ENCODE peak calls at places on chromosome 12, in seven cellular contexts. Z is endothelial cell of umbilical vein, L is tibial artery, Y is neural progenitor cell, M is aorta, K is mucosa of descending colon, W is A549. Q is an unnamed sample. For H3K4me1, the result is how much of the 10 kb centered on the place peaks cover.

GRCh38 chr12:6067152-6067916 is 57.1 kb downstream of the VWF start:
- DNase-seq in Z (peak), L (peak), Y (peak), M (no peak), K (peak), W (peak), Q (no peak)

GRCh38 chr12:111873113-111873512 is 31.1 kb downstream of the MAPKAPK5 start:
- DNase-seq in Z (no peak), L (no peak), Y (no peak), M (no peak), K (no peak), W (no peak), Q (no peak)

GRCh38 chr12:118109088-118109487 is 5.3 kb upstream of the VSIG10 start:
- DNase-seq in Z (no peak), L (no peak), Y (no peak), M (no peak), K (no peak), W (no peak), Q (no peak)

GRCh38 chr12:6178981-6179761 is 21.0 kb upstream of the CD9 start:
- DNase-seq in Z (peak), L (no peak), Y (peak), M (peak), K (no peak), W (no peak), Q (peak)

GRCh38 chr12:41521872-41522379 is 333.8 kb downstream of the PDZRN4 start:
- DNase-seq in Z (peak), L (no peak), Y (no peak), M (no peak), K (no peak), W (peak), Q (peak)

GRCh38 chr12:103807561-103808238 is 33.3 kb downstream of the NT5DC3 start:
- DNase-seq in Z (no peak), L (no peak), Y (no peak), M (no peak), K (no peak), W (no peak), Q (no peak)

GRCh38 chr12:122072031-122072970 is 6.3 kb upstream of the MLXIP start:
- DNase-seq in Z (peak), L (peak), Y (peak), M (peak), K (no peak), W (peak), Q (peak)

GRCh38 chr12:96985515-96986362 is 78.7 kb downstream of the NEDD1 start:
- DNase-seq in Z (peak), L (no peak), Y (peak), M (no peak), K (peak), W (peak), Q (no peak)

GRCh38 chr12:49920241-49920914 is 16.7 kb upstream of the FAIM2 start:
- DNase-seq in Z (peak), L (peak), Y (no peak), M (no peak), K (no peak), W (no peak), Q (no peak)

GRCh38 chr12:89353188-89353822 is 1.0 kb upstream of the DUSP6 start:
- DNase-seq in Z (peak), L (peak), Y (peak), M (peak), K (peak), W (peak), Q (peak)

DNA sequence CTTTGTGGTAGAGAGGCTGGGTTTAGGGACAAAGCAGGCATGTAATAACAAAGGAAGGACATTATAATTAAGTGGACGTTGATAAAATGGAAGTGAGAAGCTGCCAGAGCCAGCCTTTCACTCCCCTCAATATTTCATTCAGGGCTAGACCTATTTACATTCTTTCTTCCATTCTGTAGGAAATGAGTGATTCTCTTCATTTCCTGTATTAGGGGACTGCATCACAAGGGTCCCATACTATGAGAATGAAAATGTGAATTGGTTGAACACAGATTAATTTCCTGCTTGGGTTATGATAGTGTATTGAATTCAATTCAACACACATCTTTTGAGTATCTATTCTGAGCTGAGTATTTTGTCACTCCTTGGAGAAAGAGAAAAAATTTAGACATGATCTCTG is 143.0 kb downstream of the OTOGL start:
- DNase-seq in Z (no peak), L (no peak), Y (no peak), M (no peak), K (no peak), W (no peak), Q (no peak)
- H3K4me3 ChIP-seq in Z (peak), L (no peak), Y (no peak), M (no peak), K (no peak), W (no peak), Q (no peak)

DNA sequence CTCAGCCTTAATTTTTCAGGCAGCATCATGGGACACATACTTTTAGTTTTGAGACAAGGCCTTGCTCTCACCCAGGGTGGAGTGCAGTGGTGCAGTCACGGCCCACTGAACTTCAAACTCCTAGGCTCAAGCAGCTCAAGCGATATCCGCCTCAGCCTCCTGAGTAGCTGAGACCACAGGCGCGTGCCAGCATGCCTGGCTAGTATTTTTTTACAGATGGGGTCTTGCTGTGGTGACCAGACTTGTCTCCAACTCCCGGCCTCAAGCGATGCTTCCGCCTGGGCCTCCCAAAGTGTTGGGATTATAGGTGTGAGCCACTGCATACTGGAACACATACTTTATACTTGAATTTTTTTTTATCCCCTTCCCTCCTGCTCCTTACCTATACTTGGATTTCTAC is 2.8 kb downstream of the RDH5 start:
- DNase-seq in Z (no peak), L (no peak), Y (no peak), M (peak), K (no peak), W (no peak), Q (no peak)
- H3K4me1 ChIP-seq in Z (under half), L (under half), Y (under half), M (under half), K (half or more), W (half or more), Q (under half)

DNA sequence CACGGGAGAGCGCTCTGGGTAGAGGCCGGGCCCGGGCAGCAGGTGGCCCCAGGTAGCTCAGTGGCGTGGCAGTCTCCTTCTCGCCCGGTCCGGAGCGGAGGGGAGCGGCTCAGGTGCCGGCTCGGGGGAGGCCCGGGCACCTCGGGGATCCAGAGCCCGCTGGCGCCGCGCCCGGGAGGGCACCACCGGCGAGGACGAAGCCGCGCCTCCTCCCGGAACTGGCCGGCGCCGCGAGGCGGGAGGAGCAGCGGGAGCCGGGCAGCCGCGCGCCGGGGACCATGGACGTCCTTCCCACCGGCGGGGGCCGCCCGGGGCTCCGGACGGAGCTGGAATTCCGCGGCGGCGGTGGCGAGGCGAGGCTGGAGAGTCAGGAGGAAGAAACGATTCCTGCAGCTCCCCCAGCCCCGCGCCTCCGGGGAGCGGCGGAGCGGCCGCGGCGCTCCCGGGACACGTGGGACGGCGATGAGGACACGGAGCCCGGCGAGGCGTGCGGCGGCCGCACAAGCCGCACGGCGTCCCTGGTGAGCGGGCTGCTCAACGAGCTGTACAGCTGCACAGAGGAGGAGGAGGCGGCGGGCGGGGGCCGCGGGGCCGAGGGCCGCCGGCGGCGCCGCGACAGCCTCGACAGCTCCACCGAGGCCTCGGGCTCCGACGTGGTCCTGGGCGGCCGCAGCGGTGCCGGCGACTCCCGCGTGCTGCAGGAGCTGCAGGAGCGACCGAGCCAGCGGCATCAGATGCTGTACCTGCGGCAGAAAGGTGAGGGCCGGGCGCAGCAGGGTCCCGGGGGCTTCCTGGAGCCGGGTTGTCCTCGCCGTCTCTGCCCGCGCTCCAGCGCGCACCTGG is 21.5 kb upstream of the GNS start:
- DNase-seq in Z (peak), L (no peak), Y (peak), M (peak), K (peak), W (peak), Q (no peak)
- H3K4me3 ChIP-seq in Z (peak), L (peak), Y (peak), M (peak), K (peak), W (peak), Q (peak)

GRCh38 chr12:119397540-119397939 is 63.0 kb downstream of the CCDC60 start:
- DNase-seq in Z (no peak), L (no peak), Y (no peak), M (no peak), K (no peak), W (no peak), Q (no peak)
- H3K4me1 ChIP-seq in Z (under half), L (under half), Y (under half), M (under half), K (under half), W (under half), Q (under half)

DNA sequence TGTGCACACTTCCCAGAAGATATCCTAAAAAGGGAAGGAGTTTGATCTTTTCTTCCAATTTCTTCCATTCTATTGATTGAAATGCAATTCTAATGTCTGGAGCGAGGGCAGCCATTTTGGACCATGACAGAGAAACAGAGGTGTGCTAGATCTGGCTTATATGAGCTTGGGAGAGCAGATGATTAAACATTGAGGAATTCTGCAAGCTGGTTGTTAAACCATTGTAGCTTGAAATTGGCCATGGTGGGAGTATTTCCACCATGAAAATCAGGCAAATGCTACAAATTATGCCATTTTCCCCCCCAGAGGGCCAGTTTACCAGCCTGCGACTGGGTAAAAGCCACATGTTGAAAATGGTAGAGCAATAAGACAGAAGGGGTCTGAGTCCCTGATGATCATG is 155.0 kb downstream of the PAWR start:
- DNase-seq in Z (no peak), L (no peak), Y (no peak), M (no peak), K (no peak), W (no peak), Q (no peak)
- H3K4me3 ChIP-seq in Z (no peak), L (no peak), Y (no peak), M (no peak), K (no peak), W (no peak), Q (no peak)

GRCh38 chr12:68178774-68179439 is 19.4 kb upstream of the IFNG start:
- DNase-seq in Z (no peak), L (no peak), Y (no peak), M (no peak), K (no peak), W (no peak), Q (no peak)
- H3K4me1 ChIP-seq in Z (under half), L (under half), Y (under half), M (under half), K (under half), W (under half), Q (under half)

GRCh38 chr12:53193953-53194716 is 12.9 kb downstream of the ITGB7 start:
- DNase-seq in Z (no peak), L (no peak), Y (no peak), M (no peak), K (no peak), W (no peak), Q (no peak)
- H3K4me3 ChIP-seq in Z (no peak), L (no peak), Y (no peak), M (no peak), K (no peak), W (no peak), Q (no peak)

GRCh38 chr12:110248096-110248447 is 33.0 kb upstream of the ATP2A2 start:
- DNase-seq in Z (no peak), L (no peak), Y (no peak), M (peak), K (peak), W (no peak), Q (no peak)

GRCh38 chr12:110249716-110250225 is 31.3 kb upstream of the ATP2A2 start:
- DNase-seq in Z (no peak), L (no peak), Y (no peak), M (no peak), K (peak), W (peak), Q (no peak)

GRCh38 chr12:110251381-110251780 is 29.7 kb upstream of the ATP2A2 start:
- DNase-seq in Z (no peak), L (no peak), Y (no peak), M (no peak), K (no peak), W (no peak), Q (no peak)

GRCh38 chr12:110247340-110248095 is 33.5 kb upstream of the ATP2A2 start:
- DNase-seq in Z (no peak), L (no peak), Y (no peak), M (no peak), K (peak), W (peak), Q (no peak)

DNA sequence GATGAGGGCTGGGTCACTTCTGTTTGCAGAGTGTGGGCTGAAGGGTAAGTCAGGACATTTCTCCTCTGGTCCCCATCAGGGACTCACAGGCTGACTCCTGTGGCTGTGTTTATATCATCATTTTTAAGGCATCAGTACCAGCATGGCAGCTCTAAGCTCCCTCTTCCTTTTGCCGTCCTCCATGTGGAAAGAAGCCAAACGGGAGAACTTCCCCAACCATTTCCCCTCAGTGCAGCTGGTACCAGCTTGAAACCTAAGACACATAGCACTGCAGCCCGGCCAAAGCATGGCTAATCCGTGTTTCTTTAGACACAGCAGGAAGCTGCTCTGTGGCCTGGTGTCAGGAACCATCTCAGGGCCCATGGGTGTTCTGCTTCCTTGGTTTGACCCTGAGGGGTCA is 31.9 kb upstream of the ATP2A2 start:
- DNase-seq in Z (peak), L (peak), Y (no peak), M (peak), K (no peak), W (no peak), Q (no peak)
- H3K4me1 ChIP-seq in Z (under half), L (under half), Y (under half), M (under half), K (under half), W (half or more), Q (under half)

GRCh38 chr12:114481200-114481535 is 75.2 kb upstream of the TBX5 start:
- DNase-seq in Z (no peak), L (no peak), Y (peak), M (no peak), K (no peak), W (no peak), Q (no peak)
- H3K4me3 ChIP-seq in Z (no peak), L (no peak), Y (no peak), M (no peak), K (no peak), W (no peak), Q (no peak)

GRCh38 chr12:14260011-14260993 is 105.2 kb upstream of the ATF7IP start:
- DNase-seq in Z (peak), L (peak), Y (peak), M (peak), K (peak), W (peak), Q (peak)
- H3K4me1 ChIP-seq in Z (under half), L (under half), Y (under half), M (under half), K (under half), W (under half), Q (under half)